ENCODE peak calls at places on chromosome 12, in four cellular contexts. K is H9; P is lung; G is CD4-positive, alpha-beta T cell. B is an unnamed sample.

GRCh38 chr12:107320031-107320928 is 226.9 kb upstream of the CRY1 start:
- DNase-seq in K (peak; percentile 87), G (peak; percentile 77), P (peak; percentile 29), B (no peak)

GRCh38 chr12:110856517-110856916 is 9.7 kb downstream of the CCDC63 start:
- DNase-seq in P (no peak), K (no peak), G (no peak), B (no peak)

GRCh38 chr12:76586764-76587395 is 27.3 kb upstream of the OSBPL8 start:
- DNase-seq in K (no peak), P (no peak), G (peak; percentile 16), B (no peak)

GRCh38 chr12:77847060-77847541 is 16.4 kb downstream of the NAV3 start:
- DNase-seq in K (no peak), P (no peak), G (no peak), B (no peak)

GRCh38 chr12:13208533-13209278 is 12.2 kb downstream of the EMP1 start:
- DNase-seq in K (peak; percentile 60), P (no peak), G (no peak), B (no peak)

GRCh38 chr12:30694971-30695326 is 720 bp downstream of the IPO8 start:
- DNase-seq in K (peak; percentile 67), P (peak; percentile 54), G (no peak), B (peak; percentile 67)

GRCh38 chr12:30440826-30441602 is 254.7 kb downstream of the IPO8 start:
- DNase-seq in P (no peak), G (no peak), K (peak; percentile 58), B (no peak)

GRCh38 chr12:1533205-1533601 is 61.2 kb downstream of the FBXL14 start:
- DNase-seq in G (no peak), P (no peak), K (peak; percentile 17), B (no peak)

GRCh38 chr12:60148109-60148508 is 552.3 kb downstream of the SLC16A7 start:
- DNase-seq in G (no peak), K (no peak), P (no peak), B (no peak)

GRCh38 chr12:112151766-112152541 is 26.6 kb downstream of the TRAFD1 start:
- DNase-seq in K (no peak), P (no peak), G (no peak), B (no peak)

GRCh38 chr12:991350-992278 is 591 bp downstream of the ERC1 start:
- DNase-seq in G (peak; percentile 31), K (peak; percentile 87), P (no peak), B (no peak)

GRCh38 chr12:94790822-94791221 is 140.5 kb upstream of the TMCC3 start:
- DNase-seq in G (no peak), K (no peak), P (no peak), B (no peak)

GRCh38 chr12:116160196-116160595 is 117.3 kb downstream of the MED13L start:
- DNase-seq in K (no peak), G (no peak), P (no peak), B (no peak)

GRCh38 chr12:90058721-90059120 is 350.1 kb upstream of the ATP2B1 start:
- DNase-seq in K (no peak), P (no peak), G (no peak), B (no peak)

GRCh38 chr12:52208424-52209165 is 16.8 kb upstream of the KRT80 start:
- DNase-seq in G (no peak), P (no peak), K (no peak), B (peak; percentile 46)

GRCh38 chr12:127389923-127390322 is 877.0 kb upstream of the TMEM132C start:
- DNase-seq in K (peak; percentile 73), G (no peak), P (no peak), B (no peak)

GRCh38 chr12:130104114-130104513 is 58.1 kb upstream of the FZD10 start:
- DNase-seq in K (no peak), P (no peak), G (no peak), B (no peak)

GRCh38 chr12:75378354-75378753 is 12.5 kb upstream of the GLIPR1L2 start:
- DNase-seq in G (no peak), K (no peak), P (no peak), B (no peak)

GRCh38 chr12:1795221-1795784 is 25.1 kb upstream of the LRTM2 start:
- DNase-seq in G (no peak), K (peak; percentile 52), P (peak; percentile 29), B (no peak)

GRCh38 chr12:4282103-4282891 is 8.7 kb downstream of the CCND2 start:
- DNase-seq in K (peak; percentile 28), P (no peak), G (no peak), B (no peak)

GRCh38 chr12:50589650-50590435 is 85.1 kb downstream of the DIP2B start:
- DNase-seq in K (no peak), G (peak; percentile 6), P (no peak), B (no peak)

GRCh38 chr12:5627053-5627630 is 195.2 kb downstream of the NTF3 start:
- DNase-seq in P (no peak), K (no peak), G (no peak), B (no peak)

GRCh38 chr12:51865470-51865745 is 16.9 kb upstream of the FIGNL2 start:
- DNase-seq in P (no peak), G (no peak), K (no peak), B (no peak)

GRCh38 chr12:45730842-45731336 is 1.4 kb downstream of the ARID2 start:
- DNase-seq in K (no peak), P (no peak), G (peak; percentile 1), B (no peak)

GRCh38 chr12:50017047-50017446 is 8.2 kb downstream of the RACGAP1 start:
- DNase-seq in G (no peak), K (no peak), P (peak; percentile 72), B (peak; percentile 92)

GRCh38 chr12:62917066-62917465 is 17.9 kb downstream of the PPM1H start:
- DNase-seq in K (no peak), G (no peak), P (no peak), B (no peak)

GRCh38 chr12:32558941-32559340 is 120.2 kb upstream of the DNM1L start:
- DNase-seq in P (no peak), K (no peak), G (no peak), B (no peak)

GRCh38 chr12:65666876-65667275 is 157.4 kb upstream of the HMGA2 start:
- DNase-seq in P (no peak), K (no peak), G (no peak), B (no peak)

GRCh38 chr12:83161451-83161850 is 474.7 kb downstream of the TMTC2 start:
- DNase-seq in G (no peak), K (no peak), P (no peak), B (no peak)

GRCh38 chr12:79688376-79689040 is 2.3 kb downstream of the PAWR start:
- DNase-seq in K (no peak), G (no peak), P (no peak), B (no peak)
- H3K27ac ChIP-seq in K (no peak overlapping the region), G (no peak overlapping the region), P (no peak overlapping the region), B (peak overlapping the region; percentile 90)

GRCh38 chr12:104336115-104336514 is 32.6 kb downstream of the EID3 start:
- DNase-seq in K (no peak), G (no peak), P (no peak), B (no peak)
- H3K27ac ChIP-seq in K (no peak overlapping the region), G (no peak overlapping the region), P (no peak overlapping the region), B (no peak overlapping the region)

GRCh38 chr12:57755454-57756372 is 810 bp downstream of the MARCHF9 start:
- DNase-seq in K (no peak), P (no peak), G (peak; percentile 35), B (peak; percentile 66)

GRCh38 chr12:57759360-57759980 is 4.6 kb downstream of the MARCHF9 start:
- DNase-seq in K (peak; percentile 53), P (no peak), G (peak; percentile 36), B (no peak)

GRCh38 chr12:57756406-57757341 is 1.8 kb downstream of the MARCHF9 start:
- DNase-seq in K (peak; percentile 89), P (no peak), G (peak; percentile 68), B (peak; percentile 65)

GRCh38 chr12:57758566-57759359 is 3.9 kb downstream of the MARCHF9 start:
- DNase-seq in G (no peak), K (no peak), P (no peak), B (peak; percentile 54)

DNA sequence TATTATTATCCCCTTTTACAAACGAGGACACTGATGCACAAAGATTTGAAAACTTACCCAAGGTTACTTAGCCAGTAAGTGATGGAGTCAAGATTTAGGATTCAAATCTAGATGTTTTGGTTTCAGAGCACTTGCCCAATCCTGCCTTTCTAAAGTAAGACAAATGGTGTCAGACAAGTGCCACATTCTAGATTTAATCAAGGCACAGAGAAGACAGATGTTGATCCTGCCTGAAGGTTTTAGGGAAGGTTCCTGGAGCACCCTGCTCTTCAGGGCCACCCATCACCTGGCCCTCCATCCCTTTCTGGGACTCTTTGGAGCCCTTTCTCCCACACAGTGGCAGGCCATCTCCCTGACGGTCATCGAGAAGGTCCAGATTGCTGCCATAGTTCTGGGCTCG is 2.9 kb downstream of the MARCHF9 start:
- DNase-seq in P (no peak), G (no peak), K (no peak), B (no peak)
- H3K27ac ChIP-seq in P (no peak overlapping the region), G (no peak overlapping the region), K (no peak overlapping the region), B (no peak overlapping the region)

GRCh38 chr12:96218989-96219678 is 25.0 kb downstream of the ELK3 start:
- DNase-seq in K (no peak), P (no peak), G (no peak), B (no peak)
- H3K27ac ChIP-seq in K (no peak overlapping the region), P (peak overlapping the region; percentile 89), G (no peak overlapping the region), B (no peak overlapping the region)

GRCh38 chr12:14393736-14394135 is 28.3 kb downstream of the ATF7IP start:
- DNase-seq in G (no peak), P (no peak), K (no peak), B (no peak)
- H3K27ac ChIP-seq in G (peak overlapping the region; percentile 66), P (no peak overlapping the region), K (no peak overlapping the region), B (peak overlapping the region; percentile 64)

DNA sequence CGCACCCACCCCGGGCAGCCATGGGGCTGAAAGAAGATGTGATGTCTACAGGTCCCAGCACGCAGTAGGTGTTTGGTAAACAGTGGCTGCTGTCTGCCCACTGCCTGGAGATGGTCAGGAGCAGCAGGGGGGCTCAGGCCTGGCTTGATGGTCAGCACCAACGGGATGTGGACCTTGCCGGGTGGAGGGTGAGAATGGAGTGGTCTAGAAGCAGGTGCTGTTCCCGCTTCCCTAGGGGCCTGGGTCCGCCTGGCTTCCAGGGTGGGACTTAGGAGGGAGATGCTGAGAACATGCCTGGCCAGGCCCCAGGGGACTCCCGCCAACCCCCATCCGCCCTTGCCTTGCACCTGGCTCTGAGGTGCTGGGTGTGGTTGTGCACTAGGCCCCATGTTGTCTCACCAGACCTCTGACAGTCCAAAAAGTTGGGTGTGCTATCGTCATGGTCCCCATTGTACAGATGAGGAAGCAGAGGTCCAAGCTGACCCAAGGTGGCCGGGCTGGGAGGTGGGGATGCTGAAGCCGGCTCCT is 12.9 kb downstream of the FAM222A start:
- DNase-seq in K (peak; percentile 25), G (no peak), P (no peak), B (peak; percentile 63)
- H3K27ac ChIP-seq in K (no peak overlapping the region), G (no peak overlapping the region), P (no peak overlapping the region), B (peak overlapping the region; percentile 69)

DNA sequence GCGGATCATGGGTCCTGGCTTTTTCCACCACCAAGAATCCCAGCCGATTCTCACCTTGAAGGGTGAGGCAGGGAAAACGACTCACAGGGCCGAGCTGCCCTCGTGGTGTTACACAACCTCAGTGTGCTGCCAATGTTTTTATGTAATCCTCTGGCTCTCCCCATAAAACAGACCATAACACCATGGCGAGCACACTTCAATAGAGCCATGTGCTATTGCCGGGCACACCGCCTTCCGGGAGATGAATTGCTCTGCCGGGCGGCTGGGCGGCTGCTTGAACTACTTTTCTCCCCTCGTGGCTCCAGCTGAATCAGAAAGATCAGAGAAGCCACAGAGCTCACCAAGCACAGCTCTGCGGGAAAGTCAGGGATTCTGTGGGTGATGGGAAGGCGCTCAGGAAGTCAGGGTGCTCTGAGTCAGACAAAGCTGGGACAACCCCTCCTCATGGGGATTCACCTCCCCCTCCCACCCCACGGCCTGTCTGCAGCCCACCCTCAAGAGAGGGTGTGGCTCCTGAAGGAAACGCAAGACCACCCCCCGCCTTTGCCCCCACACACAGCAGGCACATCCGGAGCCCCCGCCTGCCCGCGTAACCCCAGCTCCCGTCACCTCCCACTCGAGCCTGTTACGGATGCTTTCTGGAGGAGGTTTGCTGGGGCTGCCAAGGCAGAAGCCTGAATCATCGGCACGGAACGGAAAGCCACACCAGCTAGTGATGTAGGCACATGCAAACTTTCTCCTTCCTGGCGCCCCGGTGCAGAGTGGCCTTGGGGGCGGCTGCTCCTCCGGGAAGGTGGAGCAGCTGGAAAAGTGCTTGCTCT is 1.8 kb downstream of the GALNT9 start:
- DNase-seq in G (no peak), K (no peak), P (peak; percentile 46), B (peak; percentile 95)
- H3K27ac ChIP-seq in G (no peak overlapping the region), K (no peak overlapping the region), P (no peak overlapping the region), B (peak overlapping the region; percentile 75)

B was measured in sigmoid colon.